ENCODE peak calls at places on chromosomes 5 and 9, in six cellular contexts. J is fibroblast of pulmonary artery, A is glutamatergic neuron, C is T-helper 1 cell, Z is right cardiac atrium, Q is Peyer's patch. D is an unnamed sample.

GRCh38 chr5:158543539-158544387 is 556.0 kb downstream of the EBF1 start:
- DNase-seq in J (peak; percentile 3), A (no peak), C (no peak), Z (no peak), Q (no peak), D (no peak)

GRCh38 chr9:98057095-98057799 is 715 bp downstream of the NANS start:
- DNase-seq in J (no peak), A (no peak), C (no peak), Z (no peak), Q (no peak), D (no peak)

GRCh38 chr9:114114364-114114763 is 15.3 kb upstream of the KIF12 start:
- DNase-seq in J (no peak), A (no peak), C (no peak), Z (no peak), Q (no peak), D (no peak)

GRCh38 chr9:85347541-85347940 is 394.2 kb downstream of the AGTPBP1 start:
- DNase-seq in J (no peak), A (no peak), C (no peak), Z (no peak), Q (no peak), D (no peak)

GRCh38 chr9:75186767-75187380 is 98.6 kb downstream of the OSTF1 start:
- DNase-seq in J (peak; percentile 49), A (no peak), C (no peak), Z (no peak), Q (no peak), D (no peak)

GRCh38 chr5:138950411-138951011 is 75.4 kb upstream of the LRRTM2 start:
- DNase-seq in J (no peak), A (no peak), C (no peak), Z (no peak), Q (no peak), D (no peak)

GRCh38 chr5:131595088-131596033 is 39.7 kb downstream of the RAPGEF6 start:
- DNase-seq in J (no peak), A (no peak), C (no peak), Z (no peak), Q (no peak), D (no peak)

GRCh38 chr9:97632406-97632991 is 669 bp downstream of the TSTD2 start:
- DNase-seq in J (peak; percentile 83), A (peak; percentile 42), C (peak; percentile 3), Z (peak; percentile 67), Q (peak; percentile 63), D (peak; percentile 61)

GRCh38 chr5:178298283-178298807 is 65.7 kb upstream of the PHYKPL start:
- DNase-seq in J (no peak), A (no peak), C (no peak), Z (peak; percentile 1), Q (no peak), D (no peak)

GRCh38 chr9:14362175-14362574 is 48.2 kb upstream of the NFIB start:
- DNase-seq in J (peak; percentile 66), A (no peak), C (no peak), Z (no peak), Q (no peak), D (no peak)

GRCh38 chr9:123657099-123657498 is 272.8 kb downstream of the DENND1A start:
- DNase-seq in J (no peak), A (no peak), C (no peak), Z (no peak), Q (no peak), D (no peak)

GRCh38 chr9:23258569-23258968 is 567.5 kb downstream of the ELAVL2 start:
- DNase-seq in J (no peak), A (no peak), C (no peak), Z (no peak), Q (no peak), D (no peak)

GRCh38 chr9:68643901-68644809 is 60.9 kb upstream of the PIP5K1B start:
- DNase-seq in J (no peak), A (peak; percentile 20), C (no peak), Z (no peak), Q (peak; percentile 66), D (no peak)

GRCh38 chr9:113409883-113410206 is 630 bp downstream of the POLE3 start:
- DNase-seq in J (no peak), A (no peak), C (no peak), Z (no peak), Q (no peak), D (no peak)

GRCh38 chr9:90821697-90822096 is 20.1 kb downstream of the SYK start:
- DNase-seq in J (no peak), A (no peak), C (no peak), Z (no peak), Q (no peak), D (no peak)